ENCODE peak calls at places on chromosome 17, in ten cellular contexts. S is HepG2, D is left ventricle myocardium inferior, F is AG04449, Y is AG04450, H is MM.1S, U is tibial artery, Q is cardiac muscle cell, M is heart right ventricle, R is fibroblast of the aortic adventitia. A is an unnamed sample.

GRCh38 chr17:36592316-36592710 is 634 bp downstream of the DHRS11 start:
- DNase-seq in S (no peak), D (no peak), F (no peak), Y (no peak), H (no peak), U (no peak), Q (peak; percentile 15), M (no peak), R (no peak), A (peak; percentile 35)

GRCh38 chr17:336110-337021 is 16.2 kb downstream of the RPH3AL start:
- DNase-seq in S (no peak), D (peak; percentile 68), F (no peak), Y (no peak), H (no peak), U (peak; percentile 68), Q (peak; percentile 35), M (peak; percentile 62), R (no peak), A (no peak)

GRCh38 chr17:38528101-38528500 is 77.7 kb downstream of the SRCIN1 start:
- DNase-seq in S (no peak), D (no peak), F (no peak), Y (no peak), H (no peak), U (no peak), Q (no peak), M (no peak), R (no peak), A (no peak)

GRCh38 chr17:68289936-68290267 is 1.0 kb downstream of the SLC16A6 start:
- DNase-seq in S (no peak), D (no peak), F (no peak), Y (no peak), H (no peak), U (no peak), Q (no peak), M (no peak), R (no peak), A (no peak)

GRCh38 chr17:40433551-40434384 is 9.5 kb upstream of the IGFBP4 start:
- DNase-seq in S (no peak), D (no peak), F (no peak), Y (no peak), H (no peak), U (peak; percentile 49), Q (no peak), M (no peak), R (peak; percentile 19), A (peak; percentile 27)

GRCh38 chr17:58200024-58200633 is 7.6 kb downstream of the EPX start:
- DNase-seq in S (peak; percentile 52), D (no peak), F (no peak), Y (no peak), H (peak; percentile 53), U (no peak), Q (peak; percentile 60), M (no peak), R (peak; percentile 26), A (peak; percentile 73)

GRCh38 chr17:51046527-51047384 is 73.9 kb downstream of the SPAG9 start:
- DNase-seq in S (peak; percentile 13), D (peak; percentile 36), F (peak; percentile 70), Y (peak; percentile 44), H (no peak), U (no peak), Q (peak; percentile 97), M (peak; percentile 76), R (peak; percentile 92), A (peak; percentile 81)

GRCh38 chr17:48603959-48604769 is 622 bp downstream of the HOXB6 start:
- DNase-seq in S (no peak), D (no peak), F (no peak), Y (no peak), H (no peak), U (no peak), Q (no peak), M (no peak), R (no peak), A (no peak)

GRCh38 chr17:4678448-4679026 is 25.4 kb downstream of the PELP1 start:
- DNase-seq in S (peak; percentile 39), D (no peak), F (peak; percentile 66), Y (peak; percentile 56), H (no peak), U (no peak), Q (peak; percentile 66), M (no peak), R (peak; percentile 77), A (peak; percentile 92)

GRCh38 chr17:81471804-81472456 is 40.7 kb downstream of the ACTG1 start:
- DNase-seq in S (peak; percentile 42), D (no peak), F (peak; percentile 59), Y (no peak), H (peak; percentile 33), U (peak; percentile 97), Q (peak; percentile 28), M (no peak), R (peak; percentile 80), A (peak; percentile 29)

GRCh38 chr17:79925242-79925957 is 86.2 kb upstream of the CBX4 start:
- DNase-seq in S (no peak), D (peak; percentile 60), F (no peak), Y (no peak), H (no peak), U (no peak), Q (peak; percentile 63), M (peak; percentile 51), R (peak; percentile 27), A (no peak)

GRCh38 chr17:19361975-19362292 is 589 bp downstream of the B9D1 start:
- DNase-seq in S (no peak), D (no peak), F (no peak), Y (no peak), H (no peak), U (no peak), Q (no peak), M (no peak), R (no peak), A (no peak)

GRCh38 chr17:19362293-19363113 is at the start of gene B9D1:
- DNase-seq in S (peak; percentile 77), D (peak; percentile 90), F (no peak), Y (peak; percentile 84), H (peak; percentile 92), U (peak; percentile 97), Q (peak; percentile 95), M (peak; percentile 89), R (peak; percentile 93), A (peak; percentile 90)

GRCh38 chr17:19363460-19364035 is 1.0 kb upstream of the B9D1 start:
- DNase-seq in S (no peak), D (no peak), F (no peak), Y (no peak), H (no peak), U (peak; percentile 64), Q (no peak), M (no peak), R (no peak), A (no peak)

GRCh38 chr17:19361326-19361725 is 1.2 kb downstream of the B9D1 start:
- DNase-seq in S (no peak), D (no peak), F (no peak), Y (no peak), H (no peak), U (peak; percentile 64), Q (no peak), M (no peak), R (no peak), A (no peak)

DNA sequence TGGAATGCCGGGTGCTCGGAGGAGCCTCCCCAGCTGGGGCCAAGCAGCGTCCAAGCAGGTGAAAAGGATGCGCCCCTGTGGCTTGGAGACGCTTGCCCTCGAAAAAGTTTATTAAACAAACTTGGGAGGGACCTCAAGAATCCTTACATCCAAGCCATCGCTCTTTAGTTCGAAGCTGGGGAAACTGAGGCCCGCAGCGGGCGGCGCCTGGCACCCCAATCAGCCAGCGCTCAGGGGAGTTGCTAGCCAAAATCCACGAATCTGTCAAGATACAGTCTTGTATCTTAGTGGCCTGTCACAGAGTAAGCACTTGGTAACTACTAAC is 553 bp upstream of the B9D1 start:
- DNase-seq in S (no peak), D (no peak), F (no peak), Y (no peak), H (no peak), U (no peak), Q (no peak), M (no peak), R (no peak), A (no peak)
- TF ChIP-seq CTCF in S (no peak), D (peak; percentile 6), F (no peak), Y (no peak), H (no peak), U (no peak), Q (no peak), M (no peak), R (no peak), A (no peak)

DNA sequence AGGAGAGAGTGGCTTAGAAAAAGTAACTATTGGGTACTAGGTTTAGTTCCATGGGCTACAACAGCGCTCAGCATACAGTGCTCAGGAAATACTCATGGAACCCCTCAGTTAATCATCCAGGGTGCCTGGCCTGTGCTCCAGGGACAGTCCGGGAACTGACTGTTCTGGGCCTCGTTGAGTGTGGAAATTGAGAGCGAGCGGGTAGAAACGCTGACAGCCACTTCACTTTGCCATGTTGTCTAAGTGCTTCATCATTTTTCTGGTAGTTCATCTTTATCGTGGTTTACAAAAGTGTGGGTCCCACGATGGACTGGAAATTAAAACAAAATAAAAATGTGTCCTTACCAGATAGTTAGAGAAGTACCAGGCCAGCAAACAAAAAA is 31.6 kb upstream of the DNAH17 start:
- DNase-seq in S (no peak), D (no peak), F (no peak), Y (no peak), H (no peak), U (no peak), Q (no peak), M (no peak), R (no peak), A (no peak)
- H3K4me3 ChIP-seq in S (no peak overlapping the region), D (no peak overlapping the region), F (no peak overlapping the region), Y (no peak overlapping the region), H (no peak overlapping the region), U (no peak overlapping the region), Q (no peak overlapping the region), M (no peak overlapping the region), R (no peak overlapping the region), A (no peak overlapping the region)

DNA sequence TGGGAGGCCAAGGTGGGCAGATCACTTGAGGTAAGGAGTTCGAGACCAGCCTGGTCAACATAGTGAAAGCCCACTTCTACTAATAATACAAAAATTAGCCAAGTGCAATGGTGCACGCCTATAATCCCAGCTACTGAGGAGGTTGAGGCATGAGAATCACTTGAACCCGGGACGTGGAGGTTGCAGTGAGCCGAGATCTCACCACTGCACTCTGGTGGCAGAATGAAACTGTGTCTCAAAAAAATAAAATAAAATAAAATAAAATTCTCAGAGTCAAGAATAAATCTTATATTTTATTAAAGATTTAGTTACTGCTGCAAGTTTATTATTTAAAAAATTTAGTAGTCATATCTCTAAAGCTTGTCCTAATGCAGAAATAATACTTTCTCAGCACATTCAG is 29.7 kb downstream of the ARL4D start:
- DNase-seq in S (no peak), D (no peak), F (no peak), Y (no peak), H (no peak), U (no peak), Q (no peak), M (no peak), R (no peak), A (no peak)
- TF ChIP-seq CTCF in S (no peak), D (no peak), F (no peak), Y (peak; percentile 30), H (no peak), U (no peak), Q (peak; percentile 26), M (no peak), R (peak; percentile 33), A (peak; percentile 22)

DNA sequence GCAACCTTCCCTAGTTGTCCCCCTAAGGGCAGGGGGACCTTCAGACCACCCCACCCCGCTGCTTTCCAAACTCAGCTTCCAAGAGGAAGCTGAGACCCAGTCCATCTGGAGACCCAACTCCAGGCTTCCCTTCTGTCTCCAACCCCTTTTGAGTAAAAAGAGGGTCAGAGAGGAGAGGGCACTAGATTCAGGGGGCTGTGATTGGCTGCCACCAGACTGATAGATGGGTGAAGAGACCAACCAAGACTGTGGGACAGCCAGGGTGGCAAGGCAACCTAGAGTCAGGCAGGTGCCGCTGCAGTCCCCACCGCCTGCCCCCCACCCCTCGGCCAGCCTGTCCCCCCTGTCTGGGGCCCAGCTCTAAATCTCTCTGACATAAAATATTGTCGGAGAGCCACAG is 92.5 kb downstream of the SDK2 start:
- DNase-seq in S (no peak), D (no peak), F (no peak), Y (no peak), H (no peak), U (no peak), Q (no peak), M (no peak), R (no peak), A (no peak)
- H3K4me3 ChIP-seq in S (no peak overlapping the region), D (no peak overlapping the region), F (no peak overlapping the region), Y (no peak overlapping the region), H (peak overlapping the region; percentile 39), U (peak overlapping the region; percentile 16), Q (no peak overlapping the region), M (no peak overlapping the region), R (no peak overlapping the region), A (no peak overlapping the region)

A was measured in epithelial cell of esophagus.